ENCODE peak calls at places on chromosomes 6 and 20, in nine cellular contexts. K is transverse colon, B is upper lobe of left lung, I is SK-N-SH, P is esophagus muscularis mucosa, J is suprapubic skin, N is HepG2, F is K562, U is sigmoid colon. Z is an unnamed sample.

GRCh38 chr6:91082311-91082803 is 495.5 kb upstream of the MAP3K7 start:
- DNase-seq in U (no peak), K (no peak), N (no peak), P (no peak), F (no peak), J (no peak), B (peak; percentile 0), I (no peak), Z (no peak)

GRCh38 chr6:170049641-170050491 is 241.0 kb downstream of the DLL1 start:
- DNase-seq in F (no peak), U (peak; percentile 99), K (peak; percentile 85), N (no peak), I (peak; percentile 56), J (peak; percentile 94), B (peak; percentile 81), P (peak; percentile 97), Z (peak; percentile 62)

GRCh38 chr6:137867685-137868509 is 838 bp downstream of the TNFAIP3 start:
- DNase-seq in N (no peak), P (no peak), I (no peak), U (peak; percentile 77), J (peak; percentile 84), B (peak; percentile 85), F (peak; percentile 80), K (peak; percentile 60), Z (peak; percentile 45)

GRCh38 chr20:48986899-48987298 is 59.2 kb upstream of the CSE1L start:
- DNase-seq in B (no peak), U (no peak), J (no peak), P (no peak), I (peak; percentile 29), N (peak; percentile 49), K (no peak), F (peak; percentile 17), Z (no peak)

GRCh38 chr6:73520688-73521350 is at the start of gene EEF1A1:
- DNase-seq in P (peak; percentile 100), J (peak; percentile 100), K (peak; percentile 100), N (peak; percentile 98), I (peak; percentile 96), U (peak; percentile 99), F (peak; percentile 99), B (peak; percentile 97), Z (peak; percentile 99)

GRCh38 chr6:13014551-13015378 is 298.2 kb downstream of the PHACTR1 start:
- DNase-seq in I (peak; percentile 78), F (no peak), K (no peak), P (no peak), N (no peak), U (no peak), J (no peak), B (peak; percentile 83), Z (no peak)

GRCh38 chr6:39016831-39017230 is 31.8 kb upstream of the GLP1R start:
- DNase-seq in U (no peak), K (no peak), F (no peak), B (no peak), J (no peak), I (no peak), N (no peak), P (no peak), Z (no peak)

GRCh38 chr6:127186889-127187288 is 68.4 kb downstream of the RSPO3 start:
- DNase-seq in U (no peak), I (peak; percentile 14), B (peak; percentile 69), F (peak; percentile 67), N (peak; percentile 41), J (no peak), P (no peak), K (peak; percentile 53), Z (peak; percentile 71)

GRCh38 chr20:51305316-51306052 is 237.0 kb downstream of the NFATC2 start:
- DNase-seq in F (no peak), I (no peak), P (no peak), K (no peak), N (no peak), B (no peak), J (no peak), U (no peak), Z (no peak)

GRCh38 chr20:22684072-22684762 is 99.8 kb upstream of the FOXA2 start:
- DNase-seq in N (peak; percentile 84), I (peak; percentile 58), K (peak; percentile 57), J (no peak), U (no peak), B (no peak), F (peak; percentile 69), P (peak; percentile 94), Z (peak; percentile 78)

GRCh38 chr20:56722042-56722441 is 92.9 kb downstream of the TFAP2C start:
- DNase-seq in U (no peak), K (peak; percentile 30), P (no peak), B (no peak), N (no peak), I (no peak), F (no peak), J (no peak), Z (no peak)

DNA sequence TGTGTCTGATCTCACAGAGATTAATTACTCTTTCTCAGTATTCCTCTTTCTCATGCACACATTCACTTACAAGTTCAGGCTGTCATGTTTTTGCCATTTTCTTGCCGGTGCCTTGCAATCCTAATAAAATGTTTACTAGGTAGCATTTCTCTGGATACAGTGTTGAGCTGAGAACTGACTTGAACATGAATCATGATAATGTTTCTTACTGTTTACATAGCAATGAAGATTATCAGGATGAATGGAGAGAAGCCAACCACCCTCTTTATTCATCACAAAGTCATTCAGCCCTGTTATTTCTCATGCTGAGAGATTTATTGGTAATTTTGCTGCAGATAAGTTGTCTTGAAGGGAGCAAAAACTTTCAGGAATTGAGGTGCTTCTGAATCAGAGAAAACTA is 185.5 kb upstream of the ECI2 start:
- DNase-seq in B (no peak), N (no peak), J (no peak), P (no peak), F (no peak), K (no peak), U (no peak), I (no peak), Z (no peak)
- TF ChIP-seq POLR2AphosphoS5 in B (no peak), N (no peak), J (no peak), P (no peak), F (no peak), K (peak; percentile 27), U (peak; percentile 45), I (peak; percentile 50), Z (peak; percentile 21)

DNA sequence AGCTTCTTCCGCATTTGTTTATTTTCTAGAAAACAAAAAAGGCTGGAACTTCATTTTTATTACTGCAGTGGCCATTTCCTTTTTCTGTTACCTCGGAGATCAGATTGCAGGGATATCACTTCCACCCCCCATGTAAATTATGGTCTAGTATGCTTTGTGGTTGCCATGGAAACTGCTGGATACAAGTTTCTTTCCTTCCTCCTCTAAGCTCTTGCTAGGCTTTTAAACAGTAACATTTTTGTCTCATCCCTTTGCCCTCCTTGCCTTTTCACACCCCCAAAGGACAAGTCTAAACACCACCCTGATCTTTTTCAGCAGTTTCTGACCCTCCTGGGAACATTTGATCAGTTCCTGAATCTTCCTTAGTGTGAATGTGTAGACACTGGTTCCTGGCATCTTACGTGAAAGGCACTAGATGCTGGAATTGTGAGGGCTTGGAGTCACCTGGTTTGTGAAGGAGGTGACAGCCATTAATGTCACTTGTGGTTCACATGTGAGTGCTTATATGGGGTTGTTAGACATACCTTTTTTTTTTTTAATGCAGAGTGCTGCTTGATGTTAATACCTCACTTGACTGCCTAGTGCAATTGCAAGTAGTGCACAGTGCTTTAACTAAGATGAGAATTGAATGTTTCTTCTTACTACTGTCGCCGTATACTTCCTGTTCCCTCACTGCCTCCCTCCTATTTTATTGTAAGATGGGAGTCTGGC is 181.6 kb downstream of the JARID2 start:
- DNase-seq in K (no peak), I (no peak), J (no peak), F (no peak), N (no peak), B (no peak), P (no peak), U (no peak), Z (no peak)
- H3K4me3 ChIP-seq in K (no peak overlapping the region), I (no peak overlapping the region), J (no peak overlapping the region), F (no peak overlapping the region), N (no peak overlapping the region), B (no peak overlapping the region), P (no peak overlapping the region), U (no peak overlapping the region), Z (no peak overlapping the region)

GRCh38 chr6:122718616-122719015 is 60.9 kb upstream of the FABP7 start:
- DNase-seq in I (no peak), U (no peak), N (no peak), P (no peak), F (no peak), K (no peak), B (no peak), J (no peak), Z (no peak)
- TF ChIP-seq EP300 in I (no peak), U (no peak), N (no peak), P (no peak), F (no peak), K (no peak), B (no peak), J (no peak), Z (no peak)

GRCh38 chr20:44619294-44619693 is 32.2 kb downstream of the ADA start:
- DNase-seq in N (no peak), B (no peak), I (no peak), P (no peak), F (no peak), K (no peak), U (no peak), J (no peak), Z (no peak)
- TF ChIP-seq POLR2AphosphoS5 in N (no peak), B (no peak), I (no peak), P (no peak), F (no peak), K (no peak), U (peak; percentile 11), J (no peak), Z (no peak)

GRCh38 chr6:139166238-139166955 is 31.5 kb downstream of the HECA start:
- DNase-seq in P (no peak), J (no peak), U (no peak), K (no peak), I (no peak), N (no peak), B (peak; percentile 78), F (no peak), Z (no peak)
- H3K4me3 ChIP-seq in P (no peak overlapping the region), J (no peak overlapping the region), U (no peak overlapping the region), K (no peak overlapping the region), I (no peak overlapping the region), N (no peak overlapping the region), B (no peak overlapping the region), F (no peak overlapping the region), Z (no peak overlapping the region)

GRCh38 chr6:149833651-149834050 is 30.5 kb downstream of the LRP11 start:
- DNase-seq in B (no peak), I (no peak), F (no peak), N (no peak), U (no peak), P (no peak), K (no peak), J (no peak), Z (no peak)
- TF ChIP-seq EP300 in B (no peak), I (no peak), F (no peak), N (no peak), U (no peak), P (no peak), K (no peak), J (no peak), Z (no peak)

Z was measured in stomach.